ENCODE peak calls at places on chromosomes 6 and 20, in eight cellular contexts. B is astrocyte of the spinal cord, S is left lung, W is cardiac muscle cell, U is AG04450, Q is right cardiac atrium, C is OCI-LY7, O is neuronal stem cell. F is an unnamed sample.

GRCh38 chr6:14502551-14502950 is 385.0 kb downstream of the CD83 start:
- DNase-seq in B (no peak), S (no peak), W (peak), U (no peak), Q (no peak), C (no peak), O (no peak), F (no peak)

GRCh38 chr6:162845972-162846371 is 118.2 kb downstream of the PACRG start:
- DNase-seq in B (no peak), S (no peak), W (no peak), U (no peak), Q (no peak), C (no peak), O (no peak), F (no peak)

GRCh38 chr20:50815162-50815989 is 20.5 kb downstream of the BCAS4 start:
- DNase-seq in B (peak), S (peak), W (no peak), U (peak), Q (no peak), C (peak), O (no peak), F (no peak)

GRCh38 chr20:50434653-50435396 is 75.4 kb upstream of the PTPN1 start:
- DNase-seq in B (peak), S (no peak), W (peak), U (peak), Q (no peak), C (no peak), O (no peak), F (no peak)

GRCh38 chr20:3221398-3222226 is 12.3 kb downstream of the ITPA start:
- DNase-seq in B (no peak), S (no peak), W (no peak), U (no peak), Q (no peak), C (no peak), O (no peak), F (no peak)

GRCh38 chr6:144360401-144360800 is 75.3 kb downstream of the UTRN start:
- DNase-seq in B (no peak), S (no peak), W (no peak), U (no peak), Q (no peak), C (no peak), O (no peak), F (no peak)

GRCh38 chr6:170091000-170091638 is 199.8 kb downstream of the DLL1 start:
- DNase-seq in B (no peak), S (peak), W (no peak), U (no peak), Q (peak), C (no peak), O (no peak), F (no peak)

GRCh38 chr6:132934496-132934895 is 120.1 kb downstream of the RPS12 start:
- DNase-seq in B (peak), S (no peak), W (peak), U (no peak), Q (no peak), C (no peak), O (no peak), F (no peak)

GRCh38 chr20:2515203-2515602 is 6.5 kb upstream of the ZNF343 start:
- DNase-seq in B (no peak), S (no peak), W (no peak), U (no peak), Q (no peak), C (no peak), O (no peak), F (no peak)

GRCh38 chr6:84466521-84466920 is 239.1 kb upstream of the CEP162 start:
- DNase-seq in B (peak), S (no peak), W (peak), U (no peak), Q (no peak), C (no peak), O (no peak), F (no peak)

GRCh38 chr6:126805861-126806260 is 312.6 kb upstream of the RSPO3 start:
- DNase-seq in B (peak), S (no peak), W (peak), U (no peak), Q (no peak), C (no peak), O (no peak), F (no peak)

GRCh38 chr20:2396241-2396814 is 15.6 kb downstream of the TGM6 start:
- DNase-seq in B (no peak), S (no peak), W (no peak), U (no peak), Q (no peak), C (no peak), O (no peak), F (no peak)

GRCh38 chr6:18990313-18990978 is 603.3 kb downstream of the RNF144B start:
- DNase-seq in B (peak), S (peak), W (peak), U (no peak), Q (peak), C (peak), O (peak), F (peak)

GRCh38 chr6:144415014-144415413 is 129.9 kb downstream of the UTRN start:
- DNase-seq in B (peak), S (no peak), W (peak), U (peak), Q (no peak), C (no peak), O (no peak), F (no peak)

GRCh38 chr6:25963426-25964123 is 973 bp downstream of the TRIM38 start:
- DNase-seq in B (no peak), S (no peak), W (peak), U (no peak), Q (no peak), C (peak), O (no peak), F (no peak)

GRCh38 chr20:51348866-51349265 is 193.7 kb downstream of the NFATC2 start:
- DNase-seq in B (no peak), S (no peak), W (no peak), U (no peak), Q (no peak), C (no peak), O (no peak), F (no peak)

GRCh38 chr6:166023273-166023989 is 144.2 kb downstream of the TBXT start:
- DNase-seq in B (no peak), S (no peak), W (no peak), U (no peak), Q (no peak), C (no peak), O (no peak), F (no peak)

GRCh38 chr6:139909992-139910391 is 535.5 kb upstream of the CITED2 start:
- DNase-seq in B (no peak), S (no peak), W (no peak), U (no peak), Q (no peak), C (no peak), O (no peak), F (no peak)

DNA sequence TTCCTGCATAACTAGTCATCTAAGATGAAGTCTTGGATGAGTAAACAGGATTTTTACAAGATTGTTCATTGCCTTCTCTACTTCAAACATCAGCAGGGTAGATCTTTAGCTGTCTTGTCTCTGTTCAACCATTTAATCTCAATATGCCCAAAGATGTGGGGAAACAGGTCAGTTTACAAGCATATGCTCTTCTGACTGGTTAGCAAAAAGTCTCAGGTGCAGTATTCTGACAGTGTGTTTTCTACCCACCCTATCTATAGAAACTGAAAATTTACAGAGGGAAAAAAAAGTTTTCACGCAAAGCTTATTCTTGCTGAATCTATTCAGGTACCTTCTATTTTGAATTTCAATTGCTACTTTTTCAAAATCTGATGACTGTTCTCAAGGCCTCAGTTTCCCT is 29.0 kb downstream of the MAP3K5 start:
- DNase-seq in B (no peak), S (no peak), W (no peak), U (no peak), Q (no peak), C (no peak), O (no peak), F (no peak)
- H3K4me3 ChIP-seq in B (no peak), S (no peak), W (no peak), U (no peak), Q (no peak), C (peak), O (no peak), F (no peak)

GRCh38 chr20:9180480-9181257 is 111.8 kb downstream of the PLCB4 start:
- DNase-seq in B (no peak), S (no peak), W (no peak), U (no peak), Q (no peak), C (no peak), O (no peak), F (no peak)
- H3K4me3 ChIP-seq in B (no peak), S (no peak), W (no peak), U (no peak), Q (no peak), C (no peak), O (no peak), F (no peak)

GRCh38 chr6:1388081-1388926 is 1.1 kb upstream of the FOXF2 start:
- DNase-seq in B (no peak), S (no peak), W (no peak), U (no peak), Q (no peak), C (no peak), O (peak), F (no peak)
- H3K4me3 ChIP-seq in B (no peak), S (no peak), W (no peak), U (peak), Q (peak), C (no peak), O (no peak), F (no peak)

DNA sequence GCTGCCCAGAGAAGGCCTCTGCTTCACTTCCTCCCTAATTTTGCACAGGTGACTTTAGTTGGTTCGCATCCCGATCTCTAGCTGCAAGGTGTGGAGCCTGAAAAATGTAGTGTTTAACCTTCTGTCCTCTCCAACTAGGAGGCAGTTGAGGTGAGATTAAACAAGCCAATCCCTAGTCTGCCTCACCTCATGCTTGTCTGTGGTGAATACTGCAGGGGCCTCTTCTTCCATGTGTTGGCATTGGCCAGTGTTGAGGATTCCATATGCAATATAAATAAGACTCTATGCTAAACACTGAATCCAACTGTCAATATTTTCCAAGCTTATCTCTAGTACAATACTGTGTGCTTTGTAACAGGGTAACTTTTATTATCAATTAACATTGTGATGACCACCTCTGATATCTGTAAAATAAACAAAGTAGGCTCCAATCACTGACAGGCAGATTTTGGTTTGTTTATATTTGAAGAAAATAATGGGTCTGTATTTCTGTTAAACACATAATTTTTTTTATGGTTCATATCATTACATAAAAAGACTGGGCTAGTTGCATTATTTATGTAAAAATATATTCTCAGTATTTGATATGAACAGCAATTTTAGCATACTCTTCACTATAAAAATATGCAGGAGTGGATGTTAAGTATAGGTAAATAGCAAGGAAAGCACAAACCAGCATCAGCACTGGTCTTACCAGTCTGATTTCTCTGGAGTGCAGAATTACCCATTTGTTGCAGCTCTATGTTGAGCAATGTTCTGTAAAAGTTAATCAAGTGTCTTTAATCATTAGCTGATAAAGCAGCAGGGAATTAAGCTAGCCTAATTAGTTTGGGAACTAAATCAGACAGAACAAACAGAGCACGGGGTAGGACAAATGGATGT is 74.0 kb downstream of the ANKRD6 start:
- DNase-seq in B (no peak), S (no peak), W (no peak), U (no peak), Q (no peak), C (no peak), O (no peak), F (no peak)
- H3K4me3 ChIP-seq in B (no peak), S (no peak), W (no peak), U (no peak), Q (no peak), C (no peak), O (no peak), F (no peak)